ENCODE peak calls at places on chromosomes 11 and 22, in eight cellular contexts. H is left ventricle myocardium inferior, Z is GM23338, N is PC-9, G is transverse colon, F is pancreas, Q is right lobe of liver, S is colonic mucosa. U is an unnamed sample. For H3K4me1, the result is how much of the 10 kb centered on the place peaks cover.

GRCh38 chr11:83410605-83411565 is 124.7 kb upstream of the CCDC90B start:
- DNase-seq in Q (no peak), G (no peak), H (no peak), N (no peak), S (no peak), F (peak), Z (no peak), U (no peak)

GRCh38 chr22:26658161-26658560 is 773 bp downstream of the MIAT start:
- DNase-seq in Z (no peak), N (no peak), Q (no peak), G (no peak), F (no peak), S (no peak), H (no peak), U (no peak)

GRCh38 chr11:39810358-39810757 is 1649.1 kb downstream of the LRRC4C start:
- DNase-seq in S (no peak), Z (no peak), Q (no peak), H (no peak), F (no peak), N (no peak), G (no peak), U (no peak)

GRCh38 chr11:97574976-97575665 is 1185.3 kb downstream of the JRKL start:
- DNase-seq in Q (no peak), F (no peak), G (no peak), N (no peak), Z (no peak), S (no peak), H (no peak), U (no peak)

GRCh38 chr11:36500315-36500721 is 9.8 kb downstream of the TRAF6 start:
- DNase-seq in Z (no peak), Q (no peak), H (no peak), F (no peak), G (peak), N (peak), S (peak), U (no peak)

GRCh38 chr11:16356057-16356750 is at the start of gene SOX6:
- DNase-seq in Q (no peak), Z (peak), N (no peak), S (no peak), G (no peak), F (peak), H (no peak), U (peak)

GRCh38 chr11:61158691-61159381 is 2.4 kb downstream of the VPS37C start:
- DNase-seq in Q (no peak), F (no peak), Z (no peak), N (peak), G (peak), S (peak), H (no peak), U (peak)

GRCh38 chr22:41540006-41540315 is 4.3 kb downstream of the POLR3H start:
- DNase-seq in G (no peak), Q (no peak), S (no peak), F (no peak), H (no peak), N (no peak), Z (no peak), U (no peak)

GRCh38 chr11:79116600-79116999 is 324.2 kb downstream of the TENM4 start:
- DNase-seq in Q (no peak), S (no peak), Z (no peak), F (no peak), G (no peak), H (no peak), N (no peak), U (no peak)

GRCh38 chr11:111775024-111775710 is 9.0 kb upstream of the PPP2R1B start:
- DNase-seq in G (peak), Z (no peak), Q (peak), H (peak), N (no peak), S (no peak), F (peak), U (no peak)

GRCh38 chr11:75762885-75763284 is 5.7 kb upstream of the DGAT2 start:
- DNase-seq in S (no peak), G (no peak), N (no peak), Z (no peak), F (no peak), H (no peak), Q (no peak), U (peak)

GRCh38 chr11:134030853-134031252 is 38.0 kb upstream of the JAM3 start:
- DNase-seq in S (no peak), F (no peak), Q (no peak), N (no peak), H (no peak), G (no peak), Z (peak), U (no peak)
- TF ChIP-seq CTCF in S (no peak), F (no peak), Q (no peak), N (no peak), H (peak), G (no peak), Z (peak), U (peak)

DNA sequence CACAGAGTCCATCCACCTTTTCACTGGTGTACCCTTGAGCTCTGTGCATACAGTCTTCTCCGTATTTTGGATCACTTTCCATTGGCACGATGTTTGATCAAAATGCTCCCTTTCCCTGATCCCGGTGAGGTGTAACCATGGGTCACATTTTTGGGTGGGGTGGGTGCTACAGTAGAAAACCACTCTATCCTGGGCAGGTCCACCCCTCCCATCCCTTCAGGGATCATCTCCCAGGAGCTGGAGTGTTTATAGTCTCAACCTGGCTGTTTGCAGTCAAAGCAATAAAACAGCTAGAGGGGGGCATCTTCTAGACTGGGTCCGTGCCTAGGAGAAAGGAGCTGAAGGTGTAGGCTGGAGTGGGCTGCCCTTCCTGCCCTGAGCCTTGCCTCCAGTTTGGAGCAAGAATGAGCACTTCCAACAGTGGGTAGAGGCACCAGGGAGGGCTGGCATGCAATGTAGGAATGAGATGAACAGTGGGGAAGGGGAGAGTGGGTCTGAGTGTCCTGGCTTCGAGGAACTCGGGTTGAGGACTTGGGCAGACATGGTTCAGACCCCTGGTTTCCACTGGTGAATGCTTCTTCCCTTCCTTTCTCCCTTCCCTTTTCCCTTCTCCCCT is 38.8 kb downstream of the RNF141 start:
- DNase-seq in N (no peak), Q (no peak), H (no peak), Z (no peak), S (no peak), G (no peak), F (no peak), U (no peak)
- H3K4me1 ChIP-seq in N (under half), Q (under half), H (under half), Z (under half), S (under half), G (under half), F (under half), U (under half)

GRCh38 chr11:125483592-125483991 is 12.5 kb downstream of the FEZ1 start:
- DNase-seq in N (no peak), S (no peak), Z (no peak), F (no peak), H (no peak), G (no peak), Q (no peak), U (no peak)
- TF ChIP-seq CTCF in N (no peak), S (no peak), Z (no peak), F (no peak), H (no peak), G (no peak), Q (no peak), U (no peak)

DNA sequence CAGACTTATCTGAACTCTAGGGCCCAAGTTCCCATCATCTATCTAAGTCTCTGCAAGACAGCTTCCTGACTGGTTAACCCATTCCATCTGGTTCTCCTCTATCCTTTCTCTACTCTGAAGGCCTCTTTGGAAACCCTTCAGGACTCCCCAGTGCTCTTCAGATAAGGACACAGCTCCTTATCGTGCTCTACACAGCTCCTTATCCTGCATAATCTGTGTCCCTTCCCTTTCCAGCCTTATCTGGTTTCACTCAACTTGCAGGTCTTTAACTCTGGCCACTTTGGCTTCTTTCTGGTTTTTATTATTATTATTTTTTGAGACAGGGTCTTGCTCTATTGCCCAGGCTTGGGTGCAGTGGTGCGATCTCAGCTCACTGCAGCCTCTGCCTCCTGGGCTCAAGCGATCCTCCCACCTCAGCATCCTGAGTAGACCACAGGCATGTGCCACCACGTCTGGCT is 10.6 kb downstream of the ENDOD1 start:
- DNase-seq in G (no peak), S (no peak), Q (no peak), F (no peak), H (no peak), Z (no peak), N (no peak), U (no peak)
- H3K4me1 ChIP-seq in G (under half), S (under half), Q (under half), F (under half), H (under half), Z (under half), N (under half), U (under half)

GRCh38 chr11:46247664-46248063 is 29.8 kb upstream of the CREB3L1 start:
- DNase-seq in N (peak), S (peak), Q (no peak), G (peak), H (no peak), F (peak), Z (peak), U (peak)
- TF ChIP-seq CTCF in N (peak), S (no peak), Q (peak), G (peak), H (peak), F (peak), Z (peak), U (peak)